ENCODE peak calls at places on chromosomes 1 and 21, in ten cellular contexts. B, K, N, T, R, D, Z, J, E and S are unnamed samples.

GRCh38 chr1:185551008-185551407 is 183.2 kb upstream of the HMCN1 start:
- DNase-seq in B (no peak), K (no peak), N (no peak), T (no peak), R (no peak), D (no peak), Z (no peak), J (no peak), E (no peak), S (no peak)

GRCh38 chr1:87508247-87508646 is 179.6 kb downstream of the LMO4 start:
- DNase-seq in B (no peak), K (no peak), N (no peak), T (no peak), R (no peak), D (no peak), Z (no peak), J (no peak), E (no peak), S (no peak)

GRCh38 chr1:172781513-172782140 is 122.7 kb downstream of the FASLG start:
- DNase-seq in B (no peak), K (no peak), N (no peak), T (no peak), R (no peak), D (no peak), Z (no peak), J (no peak), E (no peak), S (peak; percentile 25)

GRCh38 chr21:43662286-43662685 is 2.9 kb downstream of the RRP1B start:
- DNase-seq in B (no peak), K (no peak), N (no peak), T (no peak), R (no peak), D (no peak), Z (no peak), J (no peak), E (no peak), S (no peak)

GRCh38 chr1:160363951-160364350 is 2.9 kb upstream of the NHLH1 start:
- DNase-seq in B (no peak), K (no peak), N (no peak), T (no peak), R (no peak), D (no peak), Z (no peak), J (no peak), E (no peak), S (no peak)

GRCh38 chr1:234270581-234271242 is 102.5 kb upstream of the COA6 start:
- DNase-seq in B (no peak), K (no peak), N (no peak), T (no peak), R (no peak), D (no peak), Z (no peak), J (no peak), E (no peak), S (no peak)

GRCh38 chr1:109659145-109659544 is 3.2 kb downstream of the GSTM4 start:
- DNase-seq in B (no peak), K (no peak), N (no peak), T (no peak), R (no peak), D (no peak), Z (no peak), J (no peak), E (no peak), S (no peak)

GRCh38 chr1:43822040-43822439 is 111.6 kb upstream of the ARTN start:
- DNase-seq in B (peak; percentile 80), K (no peak), N (no peak), T (no peak), R (no peak), D (no peak), Z (peak; percentile 54), J (no peak), E (peak; percentile 80), S (no peak)

GRCh38 chr21:37208056-37208705 is 59.0 kb downstream of the VPS26C start:
- DNase-seq in B (no peak), K (peak; percentile 18), N (peak; percentile 68), T (no peak), R (no peak), D (no peak), Z (peak; percentile 61), J (peak; percentile 90), E (no peak), S (peak; percentile 29)

GRCh38 chr1:65650682-65651081 is 142.0 kb upstream of the PDE4B start:
- DNase-seq in B (no peak), K (no peak), N (no peak), T (no peak), R (no peak), D (no peak), Z (no peak), J (no peak), E (no peak), S (no peak)

GRCh38 chr1:111497592-111497991 is 5.8 kb downstream of the ADORA3 start:
- DNase-seq in B (no peak), K (no peak), N (no peak), T (no peak), R (no peak), D (no peak), Z (no peak), J (no peak), E (no peak), S (no peak)

GRCh38 chr1:41640756-41641482 is 156.4 kb upstream of the EDN2 start:
- DNase-seq in B (no peak), K (no peak), N (no peak), T (no peak), R (no peak), D (no peak), Z (no peak), J (no peak), E (no peak), S (no peak)